ENCODE peak calls at places on chromosomes 6 and 20, in eight cellular contexts. Y, E, C, Z, R, A, H and L are unnamed samples.
A peak's percentile ranks its signal among the peaks of the same experiment; 100 is the strongest.

GRCh38 chr6:11769816-11770545 is 8.6 kb downstream of the ADTRP start:
- DNase-seq in Z (no peak), A (no peak), H (no peak), E (no peak), C (peak; percentile 10), Y (no peak), R (peak; percentile 43), L (no peak)

GRCh38 chr6:169092375-169092774 is 161.3 kb downstream of the THBS2 start:
- DNase-seq in E (no peak), C (no peak), Y (peak; percentile 59), H (no peak), A (no peak), R (no peak), Z (peak; percentile 64), L (no peak)

GRCh38 chr6:118495639-118496296 is 52.3 kb upstream of the PLN start:
- DNase-seq in R (no peak), A (no peak), Z (peak; percentile 33), E (no peak), C (peak; percentile 82), Y (no peak), H (no peak), L (no peak)

GRCh38 chr6:28977351-28978136 is 27.6 kb downstream of the ZNF311 start:
- DNase-seq in C (peak; percentile 42), A (no peak), R (peak; percentile 28), Z (peak; percentile 86), E (no peak), H (no peak), Y (peak; percentile 34), L (no peak)

GRCh38 chr6:7424967-7425807 is 35.6 kb downstream of the RIOK1 start:
- DNase-seq in A (no peak), R (peak; percentile 32), Y (peak; percentile 64), C (no peak), Z (peak; percentile 67), E (peak; percentile 56), H (no peak), L (no peak)

GRCh38 chr6:16619777-16620176 is 141.5 kb downstream of the ATXN1 start:
- DNase-seq in E (no peak), R (no peak), A (no peak), Y (no peak), C (no peak), Z (no peak), H (no peak), L (no peak)

GRCh38 chr6:90604546-90604945 is 17.7 kb upstream of the MAP3K7 start:
- DNase-seq in Y (no peak), A (no peak), C (no peak), R (no peak), E (no peak), H (no peak), Z (no peak), L (no peak)

GRCh38 chr20:23782366-23782983 is 31.7 kb upstream of the CST1 start:
- DNase-seq in H (peak; percentile 62), R (peak; percentile 36), Z (peak; percentile 38), A (peak; percentile 29), C (no peak), E (peak; percentile 48), Y (peak; percentile 25), L (no peak)

GRCh38 chr20:21526776-21527175 is 12.9 kb upstream of the NKX2-2 start:
- DNase-seq in Z (no peak), C (no peak), A (no peak), R (no peak), E (no peak), H (no peak), Y (no peak), L (no peak)

GRCh38 chr20:21528870-21529269 is 15.0 kb upstream of the NKX2-2 start:
- DNase-seq in Z (no peak), H (no peak), R (no peak), A (no peak), C (no peak), E (no peak), Y (no peak), L (no peak)

GRCh38 chr20:21534453-21534852 is 20.6 kb upstream of the NKX2-2 start:
- DNase-seq in R (no peak), Z (no peak), H (no peak), E (no peak), Y (no peak), C (no peak), A (no peak), L (no peak)

GRCh38 chr20:21527908-21528307 is 14.0 kb upstream of the NKX2-2 start:
- DNase-seq in C (no peak), E (no peak), H (no peak), Y (no peak), A (no peak), R (no peak), Z (no peak), L (no peak)

DNA sequence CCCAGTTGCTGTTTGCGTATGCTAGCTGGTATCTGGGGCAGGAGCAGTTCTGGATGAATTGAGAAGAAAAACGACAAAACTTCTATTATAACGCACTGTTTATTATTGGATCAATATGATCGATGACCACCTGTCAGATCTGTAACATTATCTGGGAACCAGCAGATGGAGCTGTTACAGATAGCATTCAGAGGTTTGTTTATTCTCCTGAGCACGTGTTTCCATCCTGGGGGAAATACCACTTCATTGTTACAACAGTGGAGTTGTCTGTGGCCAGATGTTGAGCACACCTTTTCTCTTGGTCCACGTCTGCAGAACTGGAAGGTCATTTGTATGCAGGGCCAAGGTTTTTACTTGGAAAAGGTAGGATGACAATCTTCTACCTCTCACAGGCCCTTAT is 16.0 kb upstream of the NKX2-2 start:
- DNase-seq in H (no peak), C (no peak), E (no peak), Y (no peak), A (no peak), R (no peak), Z (no peak), L (no peak)
- TF ChIP-seq CTCF in H (peak; percentile 51), C (peak; percentile 11), E (peak; percentile 41), Y (peak; percentile 5), A (peak; percentile 27), R (no peak), Z (peak; percentile 29), L (no peak)

GRCh38 chr6:31737315-31738047 is 1.2 kb upstream of the CLIC1 start:
- DNase-seq in R (no peak), Z (peak; percentile 30), Y (no peak), C (no peak), A (peak; percentile 54), E (peak; percentile 43), H (no peak), L (no peak)

GRCh38 chr6:31739639-31740396 is at the start of gene MSH5:
- DNase-seq in R (peak; percentile 98), C (peak; percentile 97), Y (peak; percentile 98), A (peak; percentile 95), H (peak; percentile 100), Z (peak; percentile 98), E (peak; percentile 99), L (peak; percentile 96)

GRCh38 chr6:31736768-31737314 is 511 bp upstream of the CLIC1 start:
- DNase-seq in H (no peak), R (no peak), Y (no peak), C (no peak), E (no peak), A (no peak), Z (no peak), L (no peak)

GRCh38 chr6:31736026-31736767 is at the start of gene CLIC1:
- DNase-seq in Z (peak; percentile 74), C (peak; percentile 59), E (peak; percentile 78), H (peak; percentile 91), A (peak; percentile 71), Y (peak; percentile 69), R (peak; percentile 83), L (peak; percentile 63)

DNA sequence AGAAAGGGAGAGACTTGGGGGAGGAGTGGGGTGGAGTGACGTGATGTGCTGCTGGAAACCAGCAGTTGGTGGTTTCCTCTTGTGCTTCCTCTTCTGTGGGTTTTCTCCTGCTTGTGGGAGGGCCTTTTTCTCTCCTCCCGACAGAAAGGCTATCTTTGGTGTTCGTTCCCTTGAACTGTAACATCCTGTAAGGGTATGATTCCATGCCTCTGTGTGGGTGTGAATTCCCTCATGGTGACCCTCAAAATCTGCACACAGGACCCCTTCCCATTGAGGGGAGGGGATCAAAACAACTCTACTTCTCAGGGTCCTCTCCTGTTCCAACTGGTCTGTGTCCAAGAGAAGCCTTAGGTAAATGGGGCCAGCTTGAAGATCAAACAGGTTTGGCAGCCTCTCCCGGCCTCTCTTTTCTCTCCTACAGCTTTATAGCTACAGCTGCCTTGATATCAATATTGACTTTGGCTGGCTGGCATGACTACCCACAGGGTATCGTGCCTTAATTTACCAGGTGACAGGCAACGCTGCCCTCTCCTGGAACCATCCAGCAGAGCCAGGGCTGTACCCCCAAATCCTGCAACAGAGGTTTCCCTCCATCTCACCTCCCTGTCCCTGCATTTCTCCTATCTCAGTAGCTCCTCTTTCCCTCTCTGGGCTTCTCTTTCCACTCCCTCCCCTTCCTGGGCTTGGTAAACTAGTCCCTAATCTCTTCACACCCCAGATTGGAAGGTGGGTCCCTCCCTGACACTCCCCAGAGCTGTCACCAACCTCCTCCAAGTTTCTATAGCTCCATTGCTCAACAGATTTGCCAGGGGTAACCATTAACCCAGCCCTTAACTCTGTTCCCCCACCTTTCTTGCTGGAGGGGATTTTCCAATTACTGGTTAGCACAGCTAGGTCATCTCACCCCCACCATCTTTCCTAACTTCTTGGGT is 1.5 kb upstream of the MSH5 start:
- DNase-seq in H (no peak), C (peak; percentile 78), R (peak; percentile 65), E (peak; percentile 81), Y (peak; percentile 82), Z (peak; percentile 90), A (no peak), L (no peak)
- TF ChIP-seq CTCF in H (no peak), C (no peak), R (peak; percentile 22), E (no peak), Y (peak; percentile 35), Z (peak; percentile 40), A (no peak), L (no peak)

GRCh38 chr20:63253438-63254236 is 626 bp downstream of the NKAIN4 start:
- DNase-seq in R (no peak), A (peak; percentile 59), C (no peak), Z (no peak), E (no peak), Y (no peak), H (no peak), L (no peak)

GRCh38 chr20:63255911-63256704 is 1.8 kb upstream of the NKAIN4 start:
- DNase-seq in Z (no peak), H (no peak), E (no peak), C (no peak), R (no peak), A (no peak), Y (no peak), L (no peak)

GRCh38 chr20:63253065-63253437 is 1.2 kb downstream of the NKAIN4 start:
- DNase-seq in R (no peak), Z (no peak), A (no peak), C (no peak), E (no peak), Y (no peak), H (no peak), L (no peak)

GRCh38 chr20:63254237-63254535 is at the start of gene NKAIN4:
- DNase-seq in C (no peak), Z (no peak), Y (no peak), A (peak; percentile 62), E (no peak), R (no peak), H (no peak), L (no peak)

DNA sequence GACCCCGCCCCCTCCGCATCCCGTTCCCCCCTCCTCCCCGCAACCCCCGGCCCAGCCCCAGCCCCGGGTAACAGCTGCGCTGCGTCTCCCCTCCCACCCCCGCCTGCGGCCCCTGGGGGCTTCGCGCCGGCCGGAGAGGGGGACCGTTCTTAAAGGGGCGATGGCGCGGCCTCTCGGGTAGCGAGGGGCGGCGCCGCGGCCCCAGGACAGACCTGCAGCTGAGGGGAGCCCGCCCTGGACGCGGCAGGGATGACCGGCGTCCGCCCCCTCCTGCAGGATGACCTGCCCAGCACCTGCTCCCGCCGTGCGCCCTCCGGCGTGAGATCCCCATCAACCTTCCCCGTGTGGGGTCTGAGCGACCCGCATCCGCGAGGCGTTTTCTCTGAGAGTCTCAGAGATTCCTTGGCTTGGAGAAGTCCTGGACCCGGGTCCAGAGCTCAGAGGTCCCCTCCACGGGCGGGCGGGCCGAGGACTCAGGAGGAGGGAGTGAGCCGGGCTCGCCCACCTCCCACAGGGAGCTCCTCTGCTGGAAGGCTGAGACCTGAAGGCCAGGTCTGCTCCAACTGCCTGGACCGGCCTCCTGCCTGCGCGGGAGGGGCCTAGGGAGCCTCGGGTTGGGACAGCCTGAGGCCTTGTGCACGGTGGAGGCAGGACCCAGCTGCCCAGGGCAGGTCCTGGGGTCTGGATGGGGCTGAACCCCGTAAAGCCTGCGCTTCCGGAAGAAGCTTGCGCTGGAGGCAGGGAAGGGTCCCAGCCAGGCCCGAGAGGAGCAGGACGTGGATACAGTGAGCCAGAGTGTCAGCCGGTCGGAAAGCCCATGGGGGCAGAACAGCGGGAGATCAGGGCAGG is 497 bp upstream of the NKAIN4 start:
- DNase-seq in E (no peak), A (peak; percentile 63), Z (no peak), Y (no peak), H (no peak), C (no peak), R (no peak), L (no peak)
- TF ChIP-seq CTCF in E (no peak), A (no peak), Z (no peak), Y (no peak), H (no peak), C (no peak), R (no peak), L (no peak)

GRCh38 chr6:32843979-32844838 is at the start of gene PSMB8:
- DNase-seq in H (peak; percentile 99), Z (peak; percentile 89), R (peak; percentile 94), A (peak; percentile 95), C (peak; percentile 84), Y (peak; percentile 92), E (peak; percentile 87), L (peak; percentile 86)
- TF ChIP-seq CTCF in H (peak; percentile 28), Z (peak; percentile 21), R (no peak), A (no peak), C (no peak), Y (peak; percentile 30), E (no peak), L (no peak)